ENCODE peak calls at places on chromosomes 16 and 17, in eight cellular contexts. Y is NCI-H446, F is Karpas-422, U is activated T-cell treated with anti-CD3 and anti-CD28 coated beads for 1 hour, O is heart left ventricle, B is fibroblast of the aortic adventitia, P is memory B cell, G is GM04504. A is an unnamed sample.
A peak's percentile ranks its signal among the peaks of the same experiment; 100 is the strongest.

GRCh38 chr16:83785455-83785854 is 22.3 kb upstream of the HSBP1 start:
- DNase-seq in U (no peak), G (no peak), Y (no peak), O (no peak), F (no peak), B (no peak), P (no peak), A (no peak)

GRCh38 chr16:85969591-85969990 is 70.6 kb downstream of the IRF8 start:
- DNase-seq in U (no peak), F (no peak), B (peak; percentile 4), O (no peak), P (no peak), G (no peak), Y (no peak), A (no peak)

GRCh38 chr16:1818873-1819525 is 7.6 kb downstream of the HAGH start:
- DNase-seq in U (no peak), B (no peak), G (no peak), P (no peak), F (no peak), O (no peak), Y (no peak), A (no peak)

GRCh38 chr17:17496189-17497064 is at the start of gene RASD1:
- DNase-seq in U (peak; percentile 66), Y (no peak), G (peak; percentile 77), O (peak; percentile 92), F (peak; percentile 84), B (peak; percentile 80), P (peak; percentile 75), A (peak; percentile 81)

GRCh38 chr17:36527851-36528250 is 6.8 kb downstream of the MYO19 start:
- DNase-seq in O (no peak), B (no peak), U (no peak), F (no peak), P (no peak), Y (no peak), G (no peak), A (no peak)

GRCh38 chr16:29767062-29767461 is 11.0 kb upstream of the ZG16 start:
- DNase-seq in F (no peak), P (no peak), B (no peak), O (no peak), Y (no peak), U (no peak), G (no peak), A (no peak)

GRCh38 chr17:40448639-40449261 is 5.5 kb downstream of the IGFBP4 start:
- DNase-seq in U (no peak), F (no peak), Y (no peak), P (no peak), O (no peak), G (no peak), B (peak; percentile 45), A (no peak)

GRCh38 chr16:73878616-73879015 is 418.0 kb upstream of the PSMD7 start:
- DNase-seq in O (no peak), U (no peak), B (peak; percentile 84), G (peak; percentile 40), F (peak; percentile 82), P (no peak), Y (no peak), A (peak; percentile 66)

GRCh38 chr16:70331588-70332358 is 14.9 kb upstream of the DDX19A start:
- DNase-seq in Y (no peak), G (no peak), B (peak; percentile 15), P (no peak), F (peak; percentile 55), U (no peak), O (no peak), A (no peak)

GRCh38 chr16:57470683-57471082 is 8.2 kb downstream of the POLR2C start:
- DNase-seq in P (no peak), B (peak; percentile 60), O (peak; percentile 67), G (no peak), Y (no peak), F (no peak), U (no peak), A (no peak)

GRCh38 chr17:45776896-45777295 is 7.2 kb upstream of the CRHR1 start:
- DNase-seq in Y (no peak), U (no peak), O (no peak), P (no peak), F (no peak), B (no peak), G (no peak), A (no peak)

GRCh38 chr16:68091604-68092261 is 6.6 kb downstream of the NFATC3 start:
- DNase-seq in P (no peak), O (no peak), F (no peak), G (no peak), B (peak; percentile 72), Y (no peak), U (no peak), A (peak; percentile 52)

GRCh38 chr16:23469814-23470213 is 16.8 kb upstream of the COG7 start:
- DNase-seq in F (no peak), B (peak; percentile 19), G (peak; percentile 2), P (no peak), Y (no peak), U (no peak), O (no peak), A (peak; percentile 17)

GRCh38 chr17:77307479-77308198 is 166.9 kb downstream of the SEC14L1 start:
- DNase-seq in O (no peak), Y (no peak), G (no peak), U (no peak), P (no peak), F (no peak), B (no peak), A (no peak)

GRCh38 chr16:4465977-4466779 is 8.2 kb downstream of the NMRAL1 start:
- DNase-seq in F (no peak), Y (no peak), B (peak; percentile 35), P (no peak), O (peak; percentile 74), G (no peak), U (peak; percentile 25), A (no peak)

GRCh38 chr16:12137344-12138094 is 161.0 kb downstream of the SNX29 start:
- DNase-seq in B (no peak), F (no peak), G (no peak), P (no peak), U (no peak), Y (peak; percentile 78), O (no peak), A (no peak)

GRCh38 chr16:87178977-87179376 is 138.2 kb downstream of the C16orf95 start:
- DNase-seq in F (no peak), B (peak; percentile 60), P (no peak), G (no peak), Y (no peak), U (no peak), O (peak; percentile 60), A (peak; percentile 9)

GRCh38 chr17:49815761-49816281 is 27.3 kb downstream of the KAT7 start:
- DNase-seq in Y (no peak), U (no peak), B (no peak), F (no peak), G (no peak), O (no peak), P (no peak), A (no peak)

GRCh38 chr16:88591577-88592021 is 21.4 kb downstream of the ZC3H18 start:
- DNase-seq in U (no peak), F (no peak), O (peak; percentile 24), G (no peak), Y (no peak), P (peak; percentile 20), B (peak; percentile 69), A (no peak)

GRCh38 chr17:17264430-17264829 is 16.6 kb downstream of the COPS3 start:
- DNase-seq in P (no peak), B (no peak), Y (no peak), O (no peak), U (no peak), F (peak; percentile 55), G (no peak), A (no peak)

GRCh38 chr16:85080923-85081498 is 31.3 kb downstream of the CIBAR2 start:
- DNase-seq in P (no peak), G (no peak), F (no peak), U (no peak), B (no peak), O (no peak), Y (no peak), A (no peak)

GRCh38 chr17:3710951-3711383 is 12.7 kb upstream of the HASPIN start:
- DNase-seq in Y (no peak), G (no peak), O (no peak), U (peak; percentile 32), P (peak; percentile 86), B (peak; percentile 26), F (peak; percentile 67), A (peak; percentile 10)

GRCh38 chr16:47927330-47927729 is 228.5 kb downstream of the ABCC12 start:
- DNase-seq in U (no peak), Y (no peak), P (no peak), B (no peak), F (no peak), G (no peak), O (no peak), A (peak; percentile 57)

GRCh38 chr17:1580979-1581676 is 18.5 kb upstream of the PITPNA start:
- DNase-seq in P (no peak), G (no peak), B (no peak), Y (no peak), F (no peak), U (no peak), O (no peak), A (no peak)

GRCh38 chr16:72848759-72849664 is 198.9 kb downstream of the ZFHX3 start:
- DNase-seq in G (peak; percentile 81), U (no peak), P (no peak), Y (peak; percentile 80), B (peak; percentile 96), F (no peak), O (peak; percentile 87), A (peak; percentile 90)

GRCh38 chr17:31327534-31328526 is 6.4 kb upstream of the EVI2A start:
- DNase-seq in Y (no peak), F (no peak), O (no peak), P (no peak), G (peak; percentile 62), U (no peak), B (peak; percentile 85), A (peak; percentile 76)

GRCh38 chr16:82094942-82095540 is 60.0 kb downstream of the HSD17B2 start:
- DNase-seq in F (no peak), O (no peak), G (no peak), P (no peak), U (no peak), Y (no peak), B (no peak), A (no peak)

GRCh38 chr17:18377437-18378204 is at the start of gene EVPLL:
- DNase-seq in U (no peak), B (no peak), P (no peak), Y (no peak), F (no peak), O (no peak), G (no peak), A (no peak)

GRCh38 chr16:80610489-80611156 is 69.8 kb downstream of the DYNLRB2 start:
- DNase-seq in B (no peak), Y (no peak), P (no peak), G (no peak), F (no peak), O (no peak), U (no peak), A (peak; percentile 20)

GRCh38 chr16:83272201-83272600 is 535.6 kb upstream of the HSBP1 start:
- DNase-seq in Y (no peak), U (no peak), B (peak; percentile 9), F (no peak), O (no peak), P (no peak), G (no peak), A (peak; percentile 6)

GRCh38 chr17:17080181-17080631 is 37.9 kb downstream of the MPRIP start:
- DNase-seq in B (no peak), Y (no peak), G (no peak), P (no peak), U (no peak), O (no peak), F (no peak), A (no peak)

GRCh38 chr16:10121496-10121895 is 60.7 kb downstream of the GRIN2A start:
- DNase-seq in G (peak; percentile 50), B (peak; percentile 78), U (no peak), P (no peak), F (no peak), O (no peak), Y (no peak), A (peak; percentile 76)

A was measured in HFFc6.